ENCODE peak calls at places on chromosome 19, in five cellular contexts. Q, J, R, C and P are unnamed samples.

GRCh38 chr19:42281175-42282035 is 12.4 kb downstream of the CIC start:
- DNase-seq in Q (no peak), J (no peak), R (peak), C (peak), P (peak)

GRCh38 chr19:961866-962620 is 22.1 kb upstream of the WDR18 start:
- DNase-seq in Q (peak), J (no peak), R (peak), C (peak), P (no peak)

GRCh38 chr19:6519289-6519688 is 11.5 kb upstream of the TNFSF9 start:
- DNase-seq in Q (peak), J (no peak), R (no peak), C (no peak), P (no peak)

GRCh38 chr19:17753976-17754375 is 2.7 kb downstream of the FCHO1 start:
- DNase-seq in Q (no peak), J (no peak), R (no peak), C (no peak), P (no peak)

GRCh38 chr19:13012690-13013608 is 17.7 kb downstream of the NFIX start:
- DNase-seq in Q (no peak), J (no peak), R (peak), C (peak), P (peak)

GRCh38 chr19:11324079-11324661 is 15.3 kb downstream of the RAB3D start:
- DNase-seq in Q (peak), J (peak), R (peak), C (peak), P (peak)

GRCh38 chr19:33905937-33906577 is 109.4 kb downstream of the KCTD15 start:
- DNase-seq in Q (peak), J (no peak), R (peak), C (no peak), P (no peak)

GRCh38 chr19:30014770-30015169 is 72.7 kb downstream of the URI1 start:
- DNase-seq in Q (no peak), J (no peak), R (no peak), C (no peak), P (no peak)

GRCh38 chr19:49554701-49555181 is 25.6 kb downstream of the NOSIP start:
- DNase-seq in Q (no peak), J (no peak), R (no peak), C (no peak), P (no peak)

GRCh38 chr19:55699221-55699620 is 24.2 kb downstream of the EPN1 start:
- DNase-seq in Q (no peak), J (no peak), R (no peak), C (no peak), P (no peak)

GRCh38 chr19:47036233-47036651 is 12.2 kb downstream of the TMEM160 start:
- DNase-seq in Q (peak), J (no peak), R (peak), C (no peak), P (peak)

GRCh38 chr19:8466018-8466417 is 21.2 kb downstream of the HNRNPM start:
- DNase-seq in Q (no peak), J (no peak), R (no peak), C (no peak), P (no peak)

GRCh38 chr19:7680606-7681335 is at the start of gene TRAPPC5:
- DNase-seq in Q (peak), J (no peak), R (peak), C (peak), P (peak)

GRCh38 chr19:41223431-41224234 is 4.6 kb downstream of the AXL start:
- DNase-seq in Q (peak), J (no peak), R (no peak), C (peak), P (peak)

GRCh38 chr19:17530586-17530985 is 19.1 kb downstream of the PGLS start:
- DNase-seq in Q (no peak), J (no peak), R (no peak), C (peak), P (peak)

GRCh38 chr19:22893855-22894270 is 61.8 kb downstream of the ZNF723 start:
- DNase-seq in Q (no peak), J (no peak), R (peak), C (no peak), P (no peak)

GRCh38 chr19:53328967-53329366 is 4.6 kb upstream of the ZNF845 start:
- DNase-seq in Q (no peak), J (no peak), R (no peak), C (no peak), P (no peak)

GRCh38 chr19:11887247-11887617 is 350 bp upstream of the ZNF69 start:
- DNase-seq in Q (no peak), J (no peak), R (no peak), C (no peak), P (no peak)

GRCh38 chr19:40510526-40511115 is 43.8 kb downstream of the SPTBN4 start:
- DNase-seq in Q (no peak), J (no peak), R (no peak), C (no peak), P (no peak)

GRCh38 chr19:39737351-39737750 is 478 bp downstream of the CLC start:
- DNase-seq in Q (no peak), J (no peak), R (no peak), C (no peak), P (no peak)

GRCh38 chr19:46955114-46955812 is 64.4 kb upstream of the NPAS1 start:
- DNase-seq in Q (no peak), J (no peak), R (peak), C (peak), P (peak)

GRCh38 chr19:48319647-48320537 is 5.5 kb upstream of the EMP3 start:
- DNase-seq in Q (peak), J (no peak), R (peak), C (peak), P (peak)

GRCh38 chr19:799076-799881 is 2.0 kb downstream of the PTBP1 start:
- DNase-seq in Q (no peak), J (no peak), R (peak), C (peak), P (peak)

GRCh38 chr19:12986726-12987125 is 8.5 kb upstream of the NFIX start:
- DNase-seq in Q (no peak), J (no peak), R (no peak), C (no peak), P (no peak)

GRCh38 chr19:31127132-31127967 is 221.9 kb downstream of the TSHZ3 start:
- DNase-seq in Q (peak), J (no peak), R (no peak), C (no peak), P (no peak)

GRCh38 chr19:4173479-4174211 is 8.7 kb downstream of the SIRT6 start:
- DNase-seq in Q (no peak), J (no peak), R (no peak), C (no peak), P (no peak)

GRCh38 chr19:13023666-13024065 is 28.4 kb downstream of the NFIX start:
- DNase-seq in Q (no peak), J (no peak), R (no peak), C (no peak), P (no peak)

GRCh38 chr19:13036366-13036976 is 41.2 kb downstream of the NFIX start:
- DNase-seq in Q (peak), J (no peak), R (peak), C (no peak), P (peak)

GRCh38 chr19:58407658-58408151 is 744 bp upstream of the ZNF584 start:
- DNase-seq in Q (no peak), J (no peak), R (peak), C (peak), P (no peak)

GRCh38 chr19:12841094-12841493 is 2.8 kb downstream of the MAST1 start:
- DNase-seq in Q (no peak), J (no peak), R (peak), C (no peak), P (no peak)

GRCh38 chr19:11168568-11168967 is 13.0 kb upstream of the SPC24 start:
- DNase-seq in Q (peak), J (no peak), R (no peak), C (no peak), P (no peak)

GRCh38 chr19:40743926-40744325 is 6.4 kb downstream of the ACTMAP start:
- DNase-seq in Q (no peak), J (no peak), R (no peak), C (no peak), P (no peak)

GRCh38 chr19:38507551-38508127 is 74.1 kb downstream of the RYR1 start:
- DNase-seq in Q (no peak), J (no peak), R (no peak), C (no peak), P (no peak)

GRCh38 chr19:38508507-38508906 is 75.0 kb downstream of the RYR1 start:
- DNase-seq in Q (no peak), J (no peak), R (peak), C (peak), P (no peak)

GRCh38 chr19:38506723-38507550 is 73.4 kb downstream of the RYR1 start:
- DNase-seq in Q (peak), J (peak), R (peak), C (peak), P (peak)

GRCh38 chr19:38505958-38506357 is 72.5 kb downstream of the RYR1 start:
- DNase-seq in Q (no peak), J (no peak), R (no peak), C (no peak), P (no peak)

DNA sequence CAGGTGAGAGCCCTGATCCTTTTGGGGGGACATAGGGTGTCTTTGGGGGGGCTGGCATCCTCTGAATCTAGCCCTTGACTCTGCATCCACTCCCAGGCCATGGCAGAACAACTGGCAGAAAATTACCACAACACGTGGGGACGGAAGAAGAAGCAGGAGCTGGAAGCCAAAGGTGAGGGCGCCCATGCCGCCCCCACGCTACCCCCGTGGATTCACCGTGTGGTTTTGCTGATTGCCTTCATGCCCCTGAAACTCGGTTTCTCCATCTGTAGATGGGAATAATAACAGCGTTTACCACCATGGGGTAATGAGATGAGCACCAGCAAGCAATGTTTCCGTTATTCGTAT is 72.9 kb downstream of the RYR1 start:
- DNase-seq in Q (no peak), J (no peak), R (no peak), C (no peak), P (no peak)
- H3K4me3 ChIP-seq in Q (peak), J (no peak), R (peak), C (no peak), P (no peak)

DNA sequence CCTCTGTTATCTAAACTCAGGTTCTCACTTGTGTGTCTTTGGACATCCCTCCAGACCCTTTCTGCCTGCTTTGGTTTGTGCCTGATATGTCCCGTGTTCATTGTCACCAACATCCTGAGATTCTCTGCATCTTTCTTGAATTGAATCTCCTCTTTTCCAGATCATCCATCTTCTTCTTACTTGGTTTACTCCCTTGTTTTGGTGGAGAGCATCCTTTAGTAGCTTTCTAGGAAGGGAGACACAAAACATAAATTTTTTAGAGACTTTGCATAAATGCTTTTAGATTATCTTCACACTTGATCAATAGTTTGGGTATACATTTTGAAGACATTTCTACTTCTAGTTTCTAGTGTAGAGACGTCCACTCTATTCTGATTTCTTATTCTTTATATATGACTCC is 61.7 kb downstream of the TDRD12 start:
- DNase-seq in Q (no peak), J (no peak), R (no peak), C (no peak), P (no peak)
- TF ChIP-seq MYC in Q (no peak), J (no peak), R (no peak), C (no peak), P (no peak)

GRCh38 chr19:14533450-14533849 is 4.1 kb downstream of the TECR start:
- DNase-seq in Q (no peak), J (no peak), R (no peak), C (no peak), P (no peak)

GRCh38 chr19:14528419-14529253 is 758 bp upstream of the TECR start:
- DNase-seq in Q (no peak), J (no peak), R (no peak), C (no peak), P (no peak)

GRCh38 chr19:14530505-14530904 is 1.1 kb downstream of the TECR start:
- DNase-seq in Q (no peak), J (no peak), R (no peak), C (no peak), P (no peak)

GRCh38 chr19:14529254-14530004 is at the start of gene TECR:
- DNase-seq in Q (peak), J (peak), R (peak), C (peak), P (peak)

DNA sequence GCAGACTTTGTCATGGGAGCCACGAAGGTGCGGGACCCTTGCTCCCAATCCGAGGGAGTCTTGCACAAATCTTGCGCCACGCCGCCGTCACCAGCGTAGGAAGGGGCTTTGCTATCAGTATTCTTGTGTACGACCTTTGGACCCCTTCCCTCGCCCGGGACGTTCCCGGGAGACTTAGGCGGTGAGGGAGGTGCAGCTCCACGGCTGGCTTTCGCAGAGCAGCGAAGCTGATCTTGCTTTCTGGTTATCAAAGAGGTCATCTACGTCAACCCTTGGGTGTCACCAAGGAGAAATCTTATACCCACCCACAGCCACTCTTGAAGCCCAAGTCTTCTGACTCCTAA is 583 bp downstream of the TECR start:
- DNase-seq in Q (peak), J (no peak), R (no peak), C (no peak), P (peak)
- H3K4me3 ChIP-seq in Q (peak), J (peak), R (peak), C (peak), P (peak)

DNA sequence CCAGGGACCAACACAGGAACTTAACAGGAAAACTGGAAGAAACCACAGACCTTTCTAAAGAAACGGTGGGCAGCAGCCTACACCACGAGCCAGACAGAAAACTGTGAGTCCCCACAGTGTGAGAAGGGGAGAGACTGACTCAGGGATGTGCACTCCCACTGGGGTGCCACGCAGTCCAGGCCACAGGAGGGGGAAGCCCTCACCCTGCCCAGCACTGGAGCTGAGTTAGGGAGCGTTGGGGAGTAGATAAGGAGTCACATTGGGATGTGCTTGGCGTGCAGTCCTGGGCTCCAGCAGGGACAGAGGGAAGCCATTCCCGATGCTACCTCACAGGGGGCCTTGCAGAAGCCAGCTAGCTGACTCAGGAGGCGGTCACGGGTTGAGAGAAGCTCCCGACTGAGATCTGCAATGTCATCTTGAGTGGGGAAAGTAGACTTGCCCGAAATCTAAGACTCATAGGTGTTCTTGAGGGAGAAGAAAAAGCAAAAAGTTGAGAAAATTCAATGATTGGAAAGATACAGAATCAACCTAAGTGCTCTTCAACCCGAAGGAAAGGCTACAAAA is 17.3 kb downstream of the SIGLEC8 start:
- DNase-seq in Q (peak), J (no peak), R (peak), C (no peak), P (peak)
- TF ChIP-seq MYC in Q (no peak), J (no peak), R (no peak), C (no peak), P (no peak)

GRCh38 chr19:2140193-2140545 is 11.2 kb downstream of the AP3D1 start:
- DNase-seq in Q (no peak), J (no peak), R (no peak), C (no peak), P (no peak)
- H3K4me3 ChIP-seq in Q (no peak), J (no peak), R (no peak), C (no peak), P (no peak)

DNA sequence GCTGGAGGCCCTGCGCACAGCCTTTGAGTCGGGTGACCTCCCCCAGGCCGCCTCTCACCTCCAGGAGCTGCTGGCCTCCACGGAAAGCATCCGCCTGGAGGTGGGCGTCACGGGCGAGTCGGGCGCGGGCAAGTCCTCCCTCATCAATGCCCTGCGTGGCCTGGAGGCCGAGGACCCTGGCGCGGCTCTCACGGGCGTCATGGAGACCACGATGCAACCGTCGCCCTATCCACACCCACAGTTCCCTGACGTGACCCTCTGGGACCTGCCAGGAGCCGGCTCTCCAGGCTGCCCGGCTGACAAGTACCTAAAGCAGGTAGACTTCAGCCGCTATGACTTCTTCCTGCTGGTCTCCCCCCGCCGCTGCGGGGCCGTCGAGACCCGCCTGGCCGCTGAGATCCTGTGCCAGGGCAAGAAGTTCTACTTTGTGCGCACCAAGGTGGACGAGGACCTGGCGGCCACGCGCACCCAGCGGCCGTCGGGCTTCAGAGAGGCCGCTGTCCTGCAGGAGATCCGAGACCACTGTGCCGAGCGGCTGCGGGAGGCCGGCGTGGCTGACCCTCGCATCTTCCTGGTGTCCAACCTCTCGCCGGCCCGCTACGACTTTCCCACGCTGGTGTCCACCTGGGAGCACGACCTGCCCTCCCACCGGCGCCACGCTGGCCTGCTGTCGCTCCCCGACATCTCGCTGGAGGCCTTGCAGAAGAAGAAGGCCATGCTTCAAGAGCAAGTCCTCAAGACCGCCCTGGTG is 2.9 kb downstream of the IRGC start:
- DNase-seq in Q (no peak), J (no peak), R (no peak), C (no peak), P (no peak)
- TF ChIP-seq MYC in Q (no peak), J (no peak), R (no peak), C (no peak), P (no peak)